ENCODE peak calls at places on chromosome 12, in four cellular contexts. One of them, this sample, is unnamed.

GRCh38 chr12:119025786-119026185 is 44.4 kb downstream of the SRRM4 start:
- DNase-seq in H1: no peak
- DNase-seq in SK-N-SH: no peak
- DNase-seq in K562: no peak
- DNase-seq in this sample: no peak

GRCh38 chr12:3662516-3662915 is 90.4 kb downstream of the CRACR2A start:
- DNase-seq in SK-N-SH: no peak
- DNase-seq in H1: no peak
- DNase-seq in K562: no peak
- DNase-seq in this sample: no peak

GRCh38 chr12:108884116-108885012 is 4.5 kb downstream of the DAO start:
- DNase-seq in K562: peak; percentile 69
- DNase-seq in SK-N-SH: peak; percentile 58
- DNase-seq in H1: peak; percentile 15
- DNase-seq in this sample: peak; percentile 80

GRCh38 chr12:51521554-51522276 is 69.3 kb upstream of the SCN8A start:
- DNase-seq in H1: no peak
- DNase-seq in K562: no peak
- DNase-seq in SK-N-SH: no peak
- DNase-seq in this sample: no peak

GRCh38 chr12:103882861-103883596 is 42.0 kb upstream of the NT5DC3 start:
- DNase-seq in SK-N-SH: no peak
- DNase-seq in K562: no peak
- DNase-seq in H1: no peak
- DNase-seq in this sample: no peak

GRCh38 chr12:120470150-120470817 is 736 bp upstream of the SRSF9 start:
- DNase-seq in SK-N-SH: no peak
- DNase-seq in H1: no peak
- DNase-seq in K562: no peak
- DNase-seq in this sample: peak; percentile 16

GRCh38 chr12:14777271-14777670 is 26.0 kb downstream of the WBP11 start:
- DNase-seq in K562: no peak
- DNase-seq in SK-N-SH: no peak
- DNase-seq in H1: no peak
- DNase-seq in this sample: no peak

GRCh38 chr12:80598004-80598606 is 109.3 kb upstream of the MYF6 start:
- DNase-seq in H1: no peak
- DNase-seq in K562: no peak
- DNase-seq in SK-N-SH: no peak
- DNase-seq in this sample: peak; percentile 10

GRCh38 chr12:78293039-78293686 is 462.5 kb downstream of the NAV3 start:
- DNase-seq in K562: no peak
- DNase-seq in SK-N-SH: no peak
- DNase-seq in H1: no peak
- DNase-seq in this sample: no peak

GRCh38 chr12:122106891-122107660 is 28.5 kb downstream of the MLXIP start:
- DNase-seq in SK-N-SH: no peak
- DNase-seq in K562: no peak
- DNase-seq in H1: no peak
- DNase-seq in this sample: no peak

GRCh38 chr12:91985002-91985767 is 160.5 kb downstream of the BTG1 start:
- DNase-seq in SK-N-SH: no peak
- DNase-seq in K562: peak; percentile 15
- DNase-seq in H1: no peak
- DNase-seq in this sample: no peak

GRCh38 chr12:122721057-122721545 is 4.5 kb upstream of the HCAR3 start:
- DNase-seq in K562: no peak
- DNase-seq in SK-N-SH: no peak
- DNase-seq in H1: no peak
- DNase-seq in this sample: no peak

GRCh38 chr12:40584763-40585162 is 107.5 kb upstream of the CNTN1 start:
- DNase-seq in K562: no peak
- DNase-seq in SK-N-SH: no peak
- DNase-seq in H1: no peak
- DNase-seq in this sample: no peak

GRCh38 chr12:57240069-57240921 is 10.7 kb downstream of the STAC3 start:
- DNase-seq in H1: no peak
- DNase-seq in SK-N-SH: peak; percentile 80
- DNase-seq in K562: peak; percentile 72
- DNase-seq in this sample: peak; percentile 52

GRCh38 chr12:132492522-132492921 is 2.6 kb downstream of the FBRSL1 start:
- DNase-seq in H1: no peak
- DNase-seq in K562: no peak
- DNase-seq in SK-N-SH: no peak
- DNase-seq in this sample: no peak

GRCh38 chr12:93855265-93855664 is 178.1 kb downstream of the CRADD start:
- DNase-seq in K562: no peak
- DNase-seq in SK-N-SH: no peak
- DNase-seq in H1: no peak
- DNase-seq in this sample: no peak

GRCh38 chr12:5665615-5666014 is 233.7 kb downstream of the NTF3 start:
- DNase-seq in K562: no peak
- DNase-seq in H1: no peak
- DNase-seq in SK-N-SH: no peak
- DNase-seq in this sample: no peak

GRCh38 chr12:121448771-121449315 is 48.9 kb downstream of the RNF34 start:
- DNase-seq in SK-N-SH: no peak
- DNase-seq in H1: no peak
- DNase-seq in K562: no peak
- DNase-seq in this sample: no peak

GRCh38 chr12:130967631-130968030 is 13.9 kb downstream of the ADGRD1 start:
- DNase-seq in K562: no peak
- DNase-seq in SK-N-SH: no peak
- DNase-seq in H1: no peak
- DNase-seq in this sample: no peak
- TF ChIP-seq TEAD4 in K562: no peak
- TF ChIP-seq TEAD4 in SK-N-SH: no peak
- TF ChIP-seq TEAD4 in H1: no peak
- TF ChIP-seq TEAD4 in this sample: no peak

DNA sequence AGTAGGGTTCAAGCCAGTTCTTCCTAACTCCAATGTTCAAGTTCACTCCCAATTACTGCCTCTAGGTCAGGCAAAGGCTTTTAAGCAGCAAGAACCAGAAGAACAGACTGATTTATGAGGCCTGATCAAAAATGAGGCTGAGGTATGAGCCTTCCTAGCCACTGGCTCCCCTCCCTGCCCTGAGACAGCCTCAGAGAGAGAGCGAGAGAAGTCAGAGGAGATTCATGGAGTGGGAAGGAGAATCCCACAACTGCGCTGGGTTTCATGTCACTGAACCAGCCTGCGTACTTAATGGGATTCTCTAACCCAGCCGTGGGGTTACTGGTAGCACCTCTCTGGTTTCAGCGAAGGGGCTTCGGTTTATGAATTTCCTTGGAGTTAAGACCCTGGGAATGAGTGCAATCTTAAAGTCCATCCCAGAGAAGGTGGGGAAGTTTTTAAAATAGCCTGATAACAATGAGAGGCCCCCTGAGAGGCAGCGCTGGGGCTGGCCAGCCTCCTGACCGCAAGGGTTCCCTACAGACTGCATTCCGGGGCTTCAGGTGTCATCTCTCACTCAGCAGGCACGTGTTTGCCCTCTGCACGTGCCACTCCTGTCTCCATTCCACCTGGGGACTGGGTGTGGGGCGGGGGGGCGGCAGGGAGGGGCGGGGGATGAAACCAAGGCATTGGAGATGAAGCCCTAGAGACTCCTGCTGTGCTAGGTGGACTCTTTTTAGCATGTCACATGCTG is 6.1 kb upstream of the GPRC5A start:
- DNase-seq in SK-N-SH: no peak
- DNase-seq in K562: no peak
- DNase-seq in H1: no peak
- DNase-seq in this sample: peak; percentile 41
- TF ChIP-seq TEAD4 in SK-N-SH: no peak
- TF ChIP-seq TEAD4 in K562: no peak
- TF ChIP-seq TEAD4 in H1: peak; percentile 93
- TF ChIP-seq TEAD4 in this sample: no peak

GRCh38 chr12:32134144-32134888 is 27.7 kb downstream of the BICD1 start:
- DNase-seq in H1: no peak
- DNase-seq in K562: no peak
- DNase-seq in SK-N-SH: peak; percentile 47
- DNase-seq in this sample: no peak
- TF ChIP-seq TEAD4 in H1: no peak
- TF ChIP-seq TEAD4 in K562: no peak
- TF ChIP-seq TEAD4 in SK-N-SH: no peak
- TF ChIP-seq TEAD4 in this sample: no peak

DNA sequence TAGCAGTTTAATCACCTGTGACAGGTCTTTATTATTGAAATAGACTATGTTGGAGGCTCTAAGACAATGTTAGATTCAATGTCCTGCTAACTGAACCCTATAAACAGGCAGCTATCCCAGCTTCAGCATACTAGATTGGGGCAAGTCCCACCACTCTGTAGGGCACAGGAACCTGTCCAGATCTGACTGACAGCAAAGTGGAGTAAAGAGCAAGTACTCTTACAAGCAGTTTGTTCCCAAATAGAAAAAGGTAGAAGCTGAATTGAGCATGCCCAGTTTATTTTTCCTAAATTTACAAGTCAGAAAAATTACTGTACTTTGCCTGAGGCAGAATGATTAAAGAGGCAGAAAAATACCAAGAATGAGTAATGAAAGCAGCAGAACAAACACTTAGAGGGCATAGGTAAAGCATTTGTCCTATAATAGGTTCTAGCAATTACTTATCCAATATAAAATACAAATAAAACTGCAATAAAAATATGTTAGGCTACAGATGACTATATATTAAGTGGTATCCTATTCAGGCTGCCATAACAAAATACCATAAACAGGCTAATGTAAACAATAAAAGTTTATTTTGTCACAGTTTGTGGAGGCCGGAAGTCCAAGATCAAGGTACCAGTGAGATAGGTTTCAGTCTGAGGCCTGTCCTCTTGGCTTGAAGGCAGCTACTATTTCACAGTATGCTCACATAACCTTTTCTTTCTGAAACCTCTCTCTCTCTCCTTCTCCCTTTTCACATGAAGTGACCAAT is 868.2 kb downstream of the C12orf50 start:
- DNase-seq in SK-N-SH: no peak
- DNase-seq in H1: no peak
- DNase-seq in K562: no peak
- DNase-seq in this sample: no peak
- TF ChIP-seq TEAD4 in SK-N-SH: no peak
- TF ChIP-seq TEAD4 in H1: no peak
- TF ChIP-seq TEAD4 in K562: no peak
- TF ChIP-seq TEAD4 in this sample: no peak

DNA sequence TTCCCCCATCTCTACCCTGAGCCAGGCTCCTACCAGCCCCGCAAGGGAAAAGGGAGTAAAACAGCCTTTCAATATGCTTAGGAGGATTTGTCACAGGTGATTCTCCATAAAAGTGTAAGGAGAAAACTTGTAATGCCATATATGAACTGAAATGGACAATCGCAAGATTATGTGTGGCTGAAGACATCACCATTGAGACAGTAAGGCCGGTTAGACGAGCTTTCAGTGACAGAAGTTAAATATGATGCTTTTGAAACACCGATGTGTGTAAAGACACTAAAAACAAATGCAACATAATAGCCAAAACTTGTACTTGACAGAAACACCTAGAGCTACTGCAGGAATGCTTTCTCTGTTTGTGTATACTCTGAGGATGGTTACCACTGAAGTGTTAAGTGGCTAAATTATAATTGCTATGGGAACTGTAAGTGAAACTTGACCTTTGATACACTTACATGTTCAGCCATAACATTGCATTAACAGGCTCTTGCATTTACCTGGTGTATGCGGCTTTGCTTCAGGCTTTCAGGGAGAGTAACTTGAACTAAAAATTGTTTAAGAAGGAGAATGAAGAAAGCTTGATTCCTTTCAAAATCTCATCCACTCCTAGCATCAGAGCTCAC is 42.3 kb downstream of the FAR2 start:
- DNase-seq in H1: no peak
- DNase-seq in SK-N-SH: no peak
- DNase-seq in K562: no peak
- DNase-seq in this sample: no peak
- TF ChIP-seq TEAD4 in H1: no peak
- TF ChIP-seq TEAD4 in SK-N-SH: no peak
- TF ChIP-seq TEAD4 in K562: no peak
- TF ChIP-seq TEAD4 in this sample: no peak

GRCh38 chr12:47094804-47095203 is 15.0 kb upstream of the AMIGO2 start:
- DNase-seq in H1: no peak
- DNase-seq in SK-N-SH: no peak
- DNase-seq in K562: no peak
- DNase-seq in this sample: no peak
- TF ChIP-seq TEAD4 in H1: no peak
- TF ChIP-seq TEAD4 in SK-N-SH: no peak
- TF ChIP-seq TEAD4 in K562: no peak
- TF ChIP-seq TEAD4 in this sample: no peak

DNA sequence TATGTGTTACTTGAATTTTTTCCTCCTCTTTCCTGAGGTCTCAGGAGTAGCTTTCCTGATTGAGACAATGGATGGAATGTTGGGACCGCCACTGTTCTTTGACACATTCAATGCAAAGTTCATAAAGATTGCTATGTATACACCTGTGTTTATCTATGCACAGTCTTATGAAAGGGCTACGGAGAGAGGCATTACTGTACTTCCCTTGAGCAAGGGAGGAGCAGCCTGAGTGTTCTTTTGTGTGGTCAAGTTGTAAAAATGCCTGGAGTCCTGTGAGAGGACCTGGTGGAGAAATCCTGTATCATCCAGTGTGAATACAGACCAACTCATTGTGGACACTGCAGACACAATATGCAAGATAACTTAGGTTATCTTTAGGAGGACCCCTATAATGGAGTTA is 1.2 kb downstream of the SRGAP1 start:
- DNase-seq in H1: no peak
- DNase-seq in SK-N-SH: peak; percentile 18
- DNase-seq in K562: no peak
- DNase-seq in this sample: no peak
- TF ChIP-seq TEAD4 in H1: no peak
- TF ChIP-seq TEAD4 in SK-N-SH: no peak
- TF ChIP-seq TEAD4 in K562: no peak
- TF ChIP-seq TEAD4 in this sample: no peak

DNA sequence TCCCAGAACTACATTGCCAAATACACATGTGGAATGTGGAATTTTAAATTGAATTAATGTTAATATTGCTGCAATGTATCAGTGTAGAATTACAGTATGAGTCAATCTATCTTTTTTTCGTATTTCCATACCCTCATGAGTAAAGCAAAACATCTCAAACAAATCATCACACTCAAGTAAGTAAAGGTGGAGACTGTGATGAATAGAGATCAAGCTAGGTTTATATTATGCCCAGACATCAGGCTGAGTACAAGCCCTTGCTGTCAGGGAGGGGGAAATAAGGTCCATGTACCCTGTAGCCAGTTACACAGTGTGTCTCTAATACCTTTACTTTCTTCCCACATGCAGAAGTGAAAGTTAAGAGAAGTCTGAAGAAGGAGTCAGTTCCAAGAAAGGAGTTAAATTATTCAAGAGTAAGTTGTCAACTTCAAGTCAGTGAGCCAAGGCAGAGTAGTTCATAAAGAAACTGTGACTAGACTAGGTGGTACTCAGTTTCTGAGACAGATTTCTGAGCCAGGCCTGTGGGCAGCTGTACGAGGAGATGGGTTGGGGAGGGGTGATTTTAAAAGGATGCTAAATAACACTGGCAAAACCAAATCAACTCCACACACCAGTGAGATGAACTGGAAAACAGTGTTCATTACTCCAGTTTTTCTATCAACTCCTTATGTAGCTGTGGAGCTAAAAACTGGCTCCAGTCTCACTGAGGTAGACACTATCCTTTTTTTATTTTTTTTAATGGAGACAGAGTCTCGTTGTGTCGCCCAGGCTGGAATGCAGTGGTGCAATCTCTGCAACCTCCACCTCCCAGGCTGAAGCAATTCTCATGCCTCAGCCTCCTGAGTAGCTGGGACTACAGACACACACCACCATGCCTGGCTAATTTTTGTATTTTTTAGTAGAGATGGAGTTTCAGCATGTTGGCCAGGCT is 23.8 kb upstream of the STK38L start:
- DNase-seq in SK-N-SH: no peak
- DNase-seq in K562: no peak
- DNase-seq in H1: no peak
- DNase-seq in this sample: no peak
- TF ChIP-seq TEAD4 in SK-N-SH: no peak
- TF ChIP-seq TEAD4 in K562: no peak
- TF ChIP-seq TEAD4 in H1: no peak
- TF ChIP-seq TEAD4 in this sample: no peak